ENCODE peak calls at places on chromosome 6, in four cellular contexts. One of them, this sample, is unnamed.
A peak's percentile ranks its signal among the peaks of the same experiment; 100 is the strongest.

GRCh38 chr6:15513131-15513771 is 149.6 kb downstream of the DTNBP1 start:
- DNase-seq in pancreas: no peak
- DNase-seq in A549: no peak
- DNase-seq in Panc1: no peak
- DNase-seq in this sample: no peak

GRCh38 chr6:36699290-36699689 is 1.7 kb downstream of the RAB44 start:
- DNase-seq in pancreas: no peak
- DNase-seq in A549: no peak
- DNase-seq in Panc1: no peak
- DNase-seq in this sample: no peak

GRCh38 chr6:113630738-113631535 is 226.2 kb upstream of the MARCKS start:
- DNase-seq in pancreas: no peak
- DNase-seq in A549: no peak
- DNase-seq in Panc1: no peak
- DNase-seq in this sample: no peak

GRCh38 chr6:84645563-84646266 is 118.7 kb downstream of the TBX18 start:
- DNase-seq in pancreas: no peak
- DNase-seq in A549: no peak
- DNase-seq in Panc1: no peak
- DNase-seq in this sample: no peak

GRCh38 chr6:118862443-118862842 is 31.5 kb upstream of the ASF1A start:
- DNase-seq in pancreas: no peak
- DNase-seq in A549: no peak
- DNase-seq in Panc1: no peak
- DNase-seq in this sample: no peak

GRCh38 chr6:107624541-107624940 is 134.6 kb downstream of the SOBP start:
- DNase-seq in pancreas: no peak
- DNase-seq in A549: no peak
- DNase-seq in Panc1: no peak
- DNase-seq in this sample: no peak

GRCh38 chr6:144343736-144344428 is 58.7 kb downstream of the UTRN start:
- DNase-seq in pancreas: no peak
- DNase-seq in A549: no peak
- DNase-seq in Panc1: no peak
- DNase-seq in this sample: no peak

GRCh38 chr6:110560239-110561015 is 84.0 kb upstream of the SLC22A16 start:
- DNase-seq in pancreas: no peak
- DNase-seq in A549: no peak
- DNase-seq in Panc1: no peak
- DNase-seq in this sample: no peak

GRCh38 chr6:43413002-43413401 is 14.3 kb upstream of the ABCC10 start:
- DNase-seq in pancreas: no peak
- DNase-seq in A549: no peak
- DNase-seq in Panc1: no peak
- DNase-seq in this sample: no peak

GRCh38 chr6:13407709-13408695 is 79.4 kb downstream of the GFOD1 start:
- DNase-seq in pancreas: no peak
- DNase-seq in A549: peak; percentile 58
- DNase-seq in Panc1: no peak
- DNase-seq in this sample: no peak

GRCh38 chr6:42774201-42774600 is 7.7 kb upstream of the BICRAL start:
- DNase-seq in pancreas: no peak
- DNase-seq in A549: no peak
- DNase-seq in Panc1: no peak
- DNase-seq in this sample: no peak

GRCh38 chr6:79574636-79575035 is 37.4 kb upstream of the LCA5 start:
- DNase-seq in pancreas: no peak
- DNase-seq in A549: no peak
- DNase-seq in Panc1: no peak
- DNase-seq in this sample: no peak

GRCh38 chr6:75602897-75603395 is 1.3 kb downstream of the SENP6 start:
- DNase-seq in pancreas: no peak
- DNase-seq in A549: no peak
- DNase-seq in Panc1: no peak
- DNase-seq in this sample: no peak

GRCh38 chr6:161143663-161144430 is 130.0 kb downstream of the AGPAT4 start:
- DNase-seq in pancreas: no peak
- DNase-seq in A549: no peak
- DNase-seq in Panc1: no peak
- DNase-seq in this sample: peak; percentile 30

GRCh38 chr6:82691997-82692396 is 328.4 kb downstream of the TPBG start:
- DNase-seq in pancreas: no peak
- DNase-seq in A549: no peak
- DNase-seq in Panc1: no peak
- DNase-seq in this sample: no peak

GRCh38 chr6:7166410-7167293 is 58.9 kb downstream of the RREB1 start:
- DNase-seq in pancreas: no peak
- DNase-seq in A549: no peak
- DNase-seq in Panc1: no peak
- DNase-seq in this sample: peak; percentile 58

GRCh38 chr6:33863084-33863483 is 59.3 kb upstream of the MLN start:
- DNase-seq in pancreas: no peak
- DNase-seq in A549: no peak
- DNase-seq in Panc1: no peak
- DNase-seq in this sample: no peak

GRCh38 chr6:130000526-130001228 is 17.7 kb upstream of the L3MBTL3 start:
- DNase-seq in pancreas: no peak
- DNase-seq in A549: no peak
- DNase-seq in Panc1: no peak
- DNase-seq in this sample: no peak

GRCh38 chr6:57283096-57283495 is 34.3 kb upstream of the PRIM2 start:
- DNase-seq in pancreas: no peak
- DNase-seq in A549: no peak
- DNase-seq in Panc1: no peak
- DNase-seq in this sample: no peak

GRCh38 chr6:67886840-67887292 is 748.2 kb upstream of the ADGRB3 start:
- DNase-seq in pancreas: no peak
- DNase-seq in A549: no peak
- DNase-seq in Panc1: no peak
- DNase-seq in this sample: no peak
- H3K9me3 ChIP-seq in pancreas: no peaks in the 10 kb centered on the region
- H3K9me3 ChIP-seq in A549: no peaks in the 10 kb centered on the region
- H3K9me3 ChIP-seq in Panc1: no peaks in the 10 kb centered on the region
- H3K9me3 ChIP-seq in this sample: no peaks in the 10 kb centered on the region

DNA sequence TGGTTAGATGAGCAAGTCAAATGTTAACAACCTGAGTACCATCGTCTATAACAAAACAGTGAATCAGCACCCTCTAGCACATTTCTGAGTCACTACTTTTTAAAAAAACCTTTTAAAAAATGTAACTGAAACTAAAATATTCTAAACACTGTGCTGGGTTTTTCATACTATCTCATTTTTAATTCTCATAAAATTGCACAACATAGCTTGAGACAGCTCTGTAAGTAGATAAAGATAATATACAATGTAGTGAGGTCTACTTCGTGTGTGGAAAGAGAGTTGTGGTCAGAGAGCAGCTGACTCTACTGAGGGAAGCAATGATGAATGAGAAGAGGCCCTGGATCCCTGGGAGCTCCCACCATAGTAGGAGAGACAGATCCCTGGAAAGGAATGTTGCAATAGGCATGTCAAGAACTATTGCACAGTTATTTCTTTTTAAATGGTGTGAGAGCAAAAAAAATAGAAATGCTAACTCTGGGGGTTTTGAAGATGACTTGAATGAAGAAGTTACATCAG is 13.6 kb upstream of the CALHM6 start:
- DNase-seq in pancreas: no peak
- DNase-seq in A549: no peak
- DNase-seq in Panc1: no peak
- DNase-seq in this sample: no peak
- TF ChIP-seq CTCF in pancreas: no peak
- TF ChIP-seq CTCF in A549: no peak
- TF ChIP-seq CTCF in Panc1: no peak
- TF ChIP-seq CTCF in this sample: no peak

GRCh38 chr6:158255974-158256601 is 56.2 kb upstream of the TULP4 start:
- DNase-seq in pancreas: no peak
- DNase-seq in A549: no peak
- DNase-seq in Panc1: no peak
- DNase-seq in this sample: no peak
- H3K4me1 ChIP-seq in pancreas: no peaks in the 10 kb centered on the region
- H3K4me1 ChIP-seq in A549: no peaks in the 10 kb centered on the region
- H3K4me1 ChIP-seq in Panc1: no peaks in the 10 kb centered on the region
- H3K4me1 ChIP-seq in this sample: peaks cover 17% of the 10 kb centered on the region

DNA sequence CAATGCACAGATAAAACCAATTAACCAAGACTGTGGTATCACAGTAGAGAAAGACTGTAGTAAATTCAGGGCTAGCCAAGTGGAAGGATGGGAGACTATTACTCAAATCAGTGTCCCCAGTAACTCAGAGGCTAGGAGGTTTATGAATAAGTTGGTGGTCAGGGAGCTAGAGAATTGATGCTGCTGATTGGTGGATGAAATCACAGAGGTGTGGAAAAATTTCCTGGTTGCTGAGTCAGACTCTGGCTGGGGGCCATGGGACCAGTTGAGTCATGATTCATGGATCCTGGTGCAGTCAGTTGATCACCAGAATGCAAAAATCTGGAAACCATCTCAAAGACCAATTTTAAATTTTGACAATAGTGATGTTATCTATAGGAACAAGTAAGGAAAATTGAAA is 555.9 kb downstream of the C6orf118 start:
- DNase-seq in pancreas: no peak
- DNase-seq in A549: no peak
- DNase-seq in Panc1: no peak
- DNase-seq in this sample: no peak
- H3K9me3 ChIP-seq in pancreas: no peaks in the 10 kb centered on the region
- H3K9me3 ChIP-seq in A549: no peaks in the 10 kb centered on the region
- H3K9me3 ChIP-seq in Panc1: no peaks in the 10 kb centered on the region
- H3K9me3 ChIP-seq in this sample: no peaks in the 10 kb centered on the region

DNA sequence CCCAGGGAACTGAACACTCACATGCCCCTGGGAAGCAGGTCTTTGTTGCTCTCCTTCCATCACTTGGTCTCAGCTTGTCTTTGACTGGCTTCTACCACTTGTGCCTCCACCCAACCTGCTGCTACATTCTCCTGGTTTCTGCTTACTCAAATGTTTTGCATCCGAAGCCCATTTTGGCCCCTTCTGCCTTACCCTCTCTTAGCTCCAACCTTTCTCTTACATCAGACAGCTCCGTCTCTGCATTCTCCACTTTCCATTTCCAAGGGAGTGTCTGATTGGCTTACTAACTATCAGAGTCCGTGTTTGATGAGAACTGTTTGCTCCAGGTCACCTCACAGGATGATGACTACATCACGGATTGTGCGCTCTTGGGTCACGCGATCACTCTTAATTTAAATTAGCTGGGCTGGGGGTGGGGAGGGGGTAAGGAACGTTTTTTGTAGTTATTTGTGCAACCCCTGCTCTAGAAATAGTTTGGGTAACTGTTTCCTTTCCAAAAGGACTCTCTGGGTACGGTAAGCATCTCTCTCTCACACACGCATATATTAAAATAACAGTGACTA is 844 bp upstream of the ABRACL start:
- DNase-seq in pancreas: no peak
- DNase-seq in A549: no peak
- DNase-seq in Panc1: no peak
- DNase-seq in this sample: no peak
- TF ChIP-seq CTCF in pancreas: no peak
- TF ChIP-seq CTCF in A549: no peak
- TF ChIP-seq CTCF in Panc1: no peak
- TF ChIP-seq CTCF in this sample: no peak

DNA sequence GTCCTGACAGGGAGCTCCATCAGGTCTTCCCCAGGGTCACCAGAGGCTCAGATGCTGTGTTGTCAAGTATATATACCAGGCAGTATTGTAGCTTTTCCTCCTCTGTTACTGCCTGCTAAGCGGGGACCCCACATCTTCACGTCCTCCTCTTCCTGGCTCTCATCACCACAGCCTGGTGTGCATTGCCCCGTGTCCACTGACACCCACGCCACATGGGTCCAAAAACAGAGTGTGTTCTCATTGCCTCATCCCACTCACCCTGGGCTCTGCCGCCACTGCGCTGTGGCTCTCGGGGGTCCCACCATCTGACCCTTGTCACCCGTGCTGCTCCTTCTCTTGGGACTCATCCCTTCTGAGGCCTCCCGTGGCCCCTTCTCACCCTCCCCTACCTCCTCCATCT is 45.1 kb upstream of the FANCE start:
- DNase-seq in pancreas: no peak
- DNase-seq in A549: no peak
- DNase-seq in Panc1: no peak
- DNase-seq in this sample: no peak
- H3K4me1 ChIP-seq in pancreas: peaks cover 11% of the 10 kb centered on the region
- H3K4me1 ChIP-seq in A549: peaks cover 11% of the 10 kb centered on the region
- H3K4me1 ChIP-seq in Panc1: no peaks in the 10 kb centered on the region
- H3K4me1 ChIP-seq in this sample: no peaks in the 10 kb centered on the region

GRCh38 chr6:170098428-170099170 is 192.3 kb downstream of the DLL1 start:
- DNase-seq in pancreas: peak; percentile 47
- DNase-seq in A549: no peak
- DNase-seq in Panc1: no peak
- DNase-seq in this sample: peak; percentile 48
- H3K9me3 ChIP-seq in pancreas: no peaks in the 10 kb centered on the region
- H3K9me3 ChIP-seq in A549: no peaks in the 10 kb centered on the region
- H3K9me3 ChIP-seq in Panc1: no peaks in the 10 kb centered on the region
- H3K9me3 ChIP-seq in this sample: no peaks in the 10 kb centered on the region

GRCh38 chr6:21123485-21124436 is 469.8 kb upstream of the SOX4 start:
- DNase-seq in pancreas: no peak
- DNase-seq in A549: no peak
- DNase-seq in Panc1: no peak
- DNase-seq in this sample: no peak
- TF ChIP-seq CTCF in pancreas: no peak
- TF ChIP-seq CTCF in A549: no peak
- TF ChIP-seq CTCF in Panc1: no peak
- TF ChIP-seq CTCF in this sample: no peak

GRCh38 chr6:70620746-70621145 is 46.9 kb upstream of the SMAP1 start:
- DNase-seq in pancreas: no peak
- DNase-seq in A549: no peak
- DNase-seq in Panc1: no peak
- DNase-seq in this sample: no peak
- H3K4me1 ChIP-seq in pancreas: no peaks in the 10 kb centered on the region
- H3K4me1 ChIP-seq in A549: no peaks in the 10 kb centered on the region
- H3K4me1 ChIP-seq in Panc1: no peaks in the 10 kb centered on the region
- H3K4me1 ChIP-seq in this sample: no peaks in the 10 kb centered on the region

DNA sequence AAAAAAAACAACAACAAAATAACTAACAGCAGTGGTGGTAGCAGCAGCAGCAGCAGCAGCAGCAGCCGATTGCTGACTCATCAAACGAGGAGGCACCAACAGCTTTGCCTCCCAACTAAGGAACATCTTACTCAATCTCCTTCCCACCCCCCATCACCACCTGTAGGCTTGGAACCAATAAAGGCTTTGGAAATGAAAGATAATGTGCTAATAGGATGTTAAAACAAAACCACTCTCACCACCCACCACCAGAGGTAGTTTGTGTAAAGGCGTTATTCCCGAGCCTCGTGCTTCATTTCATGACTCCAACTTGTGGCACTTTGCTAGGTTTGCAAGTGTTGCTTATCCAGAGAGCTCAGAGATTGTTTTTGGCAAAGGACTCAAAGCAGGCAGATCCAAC is 346.5 kb downstream of the CD83 start:
- DNase-seq in pancreas: no peak
- DNase-seq in A549: no peak
- DNase-seq in Panc1: no peak
- DNase-seq in this sample: no peak
- H3K9me3 ChIP-seq in pancreas: no peaks in the 10 kb centered on the region
- H3K9me3 ChIP-seq in A549: peaks cover 5% of the 10 kb centered on the region
- H3K9me3 ChIP-seq in Panc1: no peaks in the 10 kb centered on the region
- H3K9me3 ChIP-seq in this sample: no peaks in the 10 kb centered on the region